ENCODE peak calls at places on chromosomes 12 and 14, in nine cellular contexts. P, B, M, R, Q, K, S, V and U are unnamed samples. For H3K27me3, the result is how much of the 10 kb centered on the place peaks cover.

GRCh38 chr12:96720363-96720705 is 186.7 kb upstream of the NEDD1 start:
- DNase-seq in P (peak), B (no peak), M (no peak), R (peak), Q (no peak), K (no peak), S (no peak), V (no peak), U (no peak)

GRCh38 chr14:37565550-37565949 is 29.5 kb downstream of the FOXA1 start:
- DNase-seq in P (peak), B (no peak), M (no peak), R (no peak), Q (no peak), K (no peak), S (no peak), V (no peak), U (no peak)

GRCh38 chr12:2264622-2265306 is 212.0 kb downstream of the CACNA1C start:
- DNase-seq in P (no peak), B (peak), M (peak), R (peak), Q (no peak), K (no peak), S (no peak), V (no peak), U (no peak)

GRCh38 chr12:42568952-42569916 is 20.3 kb downstream of the PRICKLE1 start:
- DNase-seq in P (peak), B (no peak), M (peak), R (peak), Q (no peak), K (no peak), S (no peak), V (peak), U (no peak)

GRCh38 chr12:65278576-65279386 is at the start of gene MSRB3:
- DNase-seq in P (no peak), B (peak), M (peak), R (peak), Q (peak), K (peak), S (no peak), V (peak), U (peak)

GRCh38 chr12:113259499-113259953 is 38.3 kb downstream of the TPCN1 start:
- DNase-seq in P (no peak), B (no peak), M (peak), R (no peak), Q (peak), K (peak), S (no peak), V (no peak), U (peak)

GRCh38 chr12:75813066-75813465 is 218.5 kb downstream of the PHLDA1 start:
- DNase-seq in P (peak), B (no peak), M (no peak), R (no peak), Q (no peak), K (no peak), S (no peak), V (no peak), U (no peak)

GRCh38 chr12:89516633-89517032 is 8.0 kb downstream of the GALNT4 start:
- DNase-seq in P (no peak), B (no peak), M (no peak), R (no peak), Q (no peak), K (no peak), S (no peak), V (no peak), U (no peak)

GRCh38 chr12:87518508-87518907 is 510.7 kb downstream of the C12orf50 start:
- DNase-seq in P (no peak), B (no peak), M (no peak), R (no peak), Q (no peak), K (no peak), S (no peak), V (no peak), U (no peak)

GRCh38 chr12:132172619-132173018 is 28.4 kb downstream of the NOC4L start:
- DNase-seq in P (no peak), B (no peak), M (no peak), R (no peak), Q (peak), K (no peak), S (no peak), V (no peak), U (no peak)

GRCh38 chr12:124451016-124451415 is 116.4 kb downstream of the NCOR2 start:
- DNase-seq in P (no peak), B (no peak), M (no peak), R (no peak), Q (no peak), K (no peak), S (no peak), V (no peak), U (no peak)

GRCh38 chr12:57895337-57896138 is 45.8 kb upstream of the ATP23 start:
- DNase-seq in P (no peak), B (no peak), M (peak), R (no peak), Q (no peak), K (no peak), S (no peak), V (no peak), U (no peak)
- H3K4me3 ChIP-seq in P (no peak), B (no peak), M (no peak), R (no peak), Q (peak), K (peak), S (peak), V (no peak), U (no peak)

GRCh38 chr14:104797112-104798044 is 1.8 kb upstream of the AKT1 start:
- DNase-seq in P (peak), B (no peak), M (peak), R (no peak), Q (no peak), K (no peak), S (no peak), V (no peak), U (no peak)

GRCh38 chr14:104798300-104799238 is 2.3 kb upstream of the ZBTB42 start:
- DNase-seq in P (no peak), B (no peak), M (no peak), R (no peak), Q (no peak), K (no peak), S (no peak), V (no peak), U (no peak)

GRCh38 chr14:104800600-104801283 is at the start of gene ZBTB42:
- DNase-seq in P (peak), B (no peak), M (peak), R (peak), Q (peak), K (peak), S (peak), V (no peak), U (no peak)

GRCh38 chr14:104799657-104800599 is 973 bp upstream of the ZBTB42 start:
- DNase-seq in P (peak), B (peak), M (peak), R (peak), Q (peak), K (peak), S (peak), V (no peak), U (no peak)

DNA sequence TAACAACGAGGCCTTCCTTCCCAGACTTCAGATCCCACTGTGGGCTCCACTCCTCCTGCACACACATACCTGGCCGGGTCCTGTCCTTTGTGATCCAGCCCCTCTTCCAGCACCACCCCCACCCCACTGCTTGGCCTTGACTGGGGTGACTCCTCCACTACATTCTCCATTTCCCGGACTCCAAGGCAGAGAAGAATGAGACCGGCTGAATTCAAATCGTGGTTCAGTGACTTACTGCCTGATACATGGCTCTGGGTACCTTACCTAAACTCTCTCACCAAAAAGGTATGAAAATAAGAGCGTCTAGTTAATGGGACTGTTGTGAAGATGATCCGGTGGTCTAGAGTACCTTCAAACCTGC is 1.7 kb upstream of the ZBTB42 start:
- DNase-seq in P (no peak), B (no peak), M (no peak), R (no peak), Q (no peak), K (no peak), S (no peak), V (no peak), U (no peak)
- H3K27me3 ChIP-seq in P (under half), B (under half), M (under half), R (under half), Q (under half), K (under half), S (under half), V (under half), U (under half)

GRCh38 chr14:96240641-96241040 is 15.4 kb upstream of the BDKRB1 start:
- DNase-seq in P (no peak), B (no peak), M (no peak), R (no peak), Q (no peak), K (no peak), S (no peak), V (no peak), U (no peak)
- H3K4me3 ChIP-seq in P (no peak), B (no peak), M (no peak), R (no peak), Q (no peak), K (no peak), S (no peak), V (no peak), U (no peak)

GRCh38 chr12:76876696-76877229 is 2.1 kb downstream of the CSRP2 start:
- DNase-seq in P (no peak), B (no peak), M (no peak), R (no peak), Q (no peak), K (no peak), S (no peak), V (no peak), U (no peak)
- H3K27me3 ChIP-seq in P (under half), B (under half), M (under half), R (under half), Q (under half), K (under half), S (under half), V (under half), U (under half)

DNA sequence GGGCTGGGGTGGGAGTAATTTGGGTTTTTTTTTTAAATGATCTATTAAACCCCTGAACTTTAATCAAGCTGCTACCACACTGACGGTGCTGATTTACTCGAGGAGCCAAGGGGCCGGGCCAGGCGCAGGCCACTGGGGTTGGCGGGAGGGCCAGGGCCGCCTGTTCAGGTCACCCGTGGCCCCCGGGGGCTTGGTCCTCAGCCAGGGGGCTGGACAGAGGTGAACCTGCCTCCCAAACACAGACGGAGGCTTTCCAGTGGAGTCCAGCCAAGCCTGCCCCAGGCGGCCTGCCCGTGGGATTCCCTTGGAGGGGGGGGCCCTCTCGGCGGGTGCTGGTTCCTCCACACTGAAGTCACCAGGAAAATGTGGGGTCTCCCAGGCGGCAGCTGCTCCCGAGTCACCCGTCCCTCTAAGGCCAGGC is 167.0 kb upstream of the GSC start:
- DNase-seq in P (no peak), B (no peak), M (no peak), R (no peak), Q (peak), K (peak), S (no peak), V (no peak), U (peak)
- H3K4me3 ChIP-seq in P (no peak), B (no peak), M (no peak), R (no peak), Q (no peak), K (peak), S (no peak), V (no peak), U (peak)

DNA sequence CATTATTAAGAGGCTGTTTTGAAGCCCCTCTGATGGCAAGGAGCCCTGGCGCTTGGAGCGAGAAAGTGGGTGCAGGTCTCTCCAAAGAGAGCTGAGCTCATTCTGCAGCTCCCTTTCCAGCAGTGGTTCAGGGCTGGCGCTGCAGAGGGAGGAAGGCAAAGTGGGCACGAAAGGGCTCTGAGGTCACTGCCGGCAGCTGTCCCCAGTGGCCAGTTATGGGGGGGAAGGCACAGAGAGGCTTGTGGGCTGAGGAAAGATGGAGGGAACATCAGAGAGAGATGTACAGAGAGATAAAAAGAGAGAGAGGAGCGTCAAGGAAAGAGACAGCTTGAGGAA is 75.2 kb upstream of the TBX5 start:
- DNase-seq in P (no peak), B (no peak), M (no peak), R (no peak), Q (no peak), K (no peak), S (no peak), V (no peak), U (no peak)
- H3K27me3 ChIP-seq in P (under half), B (half or more), M (half or more), R (under half), Q (under half), K (half or more), S (under half), V (under half), U (under half)

GRCh38 chr12:46261658-46262057 is 7.2 kb downstream of the SLC38A1 start:
- DNase-seq in P (no peak), B (no peak), M (no peak), R (no peak), Q (no peak), K (no peak), S (no peak), V (no peak), U (no peak)
- H3K4me3 ChIP-seq in P (no peak), B (no peak), M (no peak), R (no peak), Q (no peak), K (no peak), S (no peak), V (no peak), U (no peak)

DNA sequence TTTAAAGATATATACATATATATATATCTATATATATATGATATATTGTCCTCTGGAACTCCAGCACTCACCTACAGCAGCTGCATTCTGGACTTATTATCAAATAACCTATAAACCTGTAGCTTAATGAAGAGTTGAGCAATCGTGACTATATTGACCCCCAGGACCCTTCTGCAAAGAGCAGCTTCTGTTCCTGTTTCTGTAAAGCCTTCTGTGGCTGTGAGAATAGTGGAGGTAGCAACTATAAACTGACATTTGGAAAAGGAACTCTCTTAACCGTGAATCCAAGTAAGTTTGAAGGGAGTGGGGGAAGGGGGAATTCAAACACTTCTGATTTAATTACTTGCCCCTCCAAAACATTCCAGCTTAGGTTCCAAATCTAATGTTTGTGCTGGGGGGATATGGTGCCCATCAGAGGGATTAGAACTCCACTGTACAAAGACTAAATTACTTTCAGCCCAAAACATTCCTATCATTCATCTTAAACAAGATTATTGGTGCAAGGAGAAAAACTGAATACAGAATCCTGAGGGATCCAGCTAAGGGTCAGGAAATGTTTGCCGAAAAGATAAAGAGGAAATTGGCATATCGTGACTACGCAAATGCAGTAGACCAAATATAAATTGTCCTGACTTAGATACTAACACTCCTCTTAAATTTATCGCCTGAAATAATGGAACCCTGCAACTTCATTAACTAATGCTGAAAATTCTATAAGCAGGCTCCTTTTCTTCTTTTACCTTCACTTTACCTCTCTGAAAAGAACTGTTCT is 106.1 kb downstream of the DAD1 start:
- DNase-seq in P (no peak), B (no peak), M (no peak), R (no peak), Q (no peak), K (no peak), S (no peak), V (no peak), U (no peak)
- H3K27me3 ChIP-seq in P (under half), B (half or more), M (half or more), R (under half), Q (under half), K (under half), S (under half), V (under half), U (under half)

GRCh38 chr14:63855272-63855671 is 2.5 kb downstream of the SYNE2 start:
- DNase-seq in P (no peak), B (no peak), M (no peak), R (no peak), Q (no peak), K (no peak), S (no peak), V (no peak), U (no peak)
- H3K4me3 ChIP-seq in P (no peak), B (no peak), M (no peak), R (no peak), Q (no peak), K (no peak), S (peak), V (no peak), U (no peak)

GRCh38 chr14:23294346-23294733 is 8.3 kb downstream of the PPP1R3E start:
- DNase-seq in P (no peak), B (no peak), M (no peak), R (no peak), Q (no peak), K (no peak), S (no peak), V (no peak), U (no peak)
- H3K27me3 ChIP-seq in P (under half), B (under half), M (under half), R (under half), Q (under half), K (under half), S (under half), V (under half), U (under half)